ENCODE peak calls at places on chromosomes 5 and 9, in five cellular contexts. One of them, this sample, is unnamed. For H3K36me3, the result is how much of the 10 kb centered on the place peaks cover.

GRCh38 chr5:146533260-146533857 is 17.4 kb upstream of the GPR151 start:
- DNase-seq in BJ: no peak
- DNase-seq in uterus: peak
- DNase-seq in neuronal stem cell: peak
- DNase-seq in astrocyte: peak
- DNase-seq in this sample: peak

GRCh38 chr5:107875834-107876233 is 205.1 kb upstream of the EFNA5 start:
- DNase-seq in uterus: peak
- DNase-seq in astrocyte: peak
- DNase-seq in BJ: no peak
- DNase-seq in neuronal stem cell: no peak
- DNase-seq in this sample: no peak

GRCh38 chr5:166338801-166339200 is 1952.6 kb upstream of the WWC1 start:
- DNase-seq in neuronal stem cell: no peak
- DNase-seq in astrocyte: peak
- DNase-seq in uterus: no peak
- DNase-seq in BJ: no peak
- DNase-seq in this sample: no peak

GRCh38 chr5:169458269-169458668 is 125.3 kb upstream of the SPDL1 start:
- DNase-seq in neuronal stem cell: no peak
- DNase-seq in astrocyte: no peak
- DNase-seq in BJ: no peak
- DNase-seq in uterus: no peak
- DNase-seq in this sample: no peak

GRCh38 chr5:31291323-31291854 is 97.9 kb downstream of the CDH6 start:
- DNase-seq in neuronal stem cell: no peak
- DNase-seq in uterus: no peak
- DNase-seq in BJ: no peak
- DNase-seq in astrocyte: no peak
- DNase-seq in this sample: no peak

GRCh38 chr9:127644428-127644827 is 32.4 kb downstream of the STXBP1 start:
- DNase-seq in uterus: no peak
- DNase-seq in BJ: no peak
- DNase-seq in astrocyte: no peak
- DNase-seq in neuronal stem cell: no peak
- DNase-seq in this sample: no peak

GRCh38 chr9:133991964-133992779 is at the start of gene VAV2:
- DNase-seq in BJ: no peak
- DNase-seq in neuronal stem cell: peak
- DNase-seq in uterus: peak
- DNase-seq in astrocyte: no peak
- DNase-seq in this sample: peak

GRCh38 chr9:86406366-86406765 is 52.2 kb upstream of the TUT7 start:
- DNase-seq in astrocyte: peak
- DNase-seq in uterus: peak
- DNase-seq in BJ: peak
- DNase-seq in neuronal stem cell: no peak
- DNase-seq in this sample: no peak

GRCh38 chr5:62386824-62387223 is 16.9 kb downstream of the DIMT1 start:
- DNase-seq in neuronal stem cell: no peak
- DNase-seq in BJ: no peak
- DNase-seq in uterus: no peak
- DNase-seq in astrocyte: no peak
- DNase-seq in this sample: no peak

GRCh38 chr5:141839015-141839513 is 39.1 kb downstream of the PCDH1 start:
- DNase-seq in astrocyte: peak
- DNase-seq in neuronal stem cell: no peak
- DNase-seq in uterus: no peak
- DNase-seq in BJ: no peak
- DNase-seq in this sample: peak

DNA sequence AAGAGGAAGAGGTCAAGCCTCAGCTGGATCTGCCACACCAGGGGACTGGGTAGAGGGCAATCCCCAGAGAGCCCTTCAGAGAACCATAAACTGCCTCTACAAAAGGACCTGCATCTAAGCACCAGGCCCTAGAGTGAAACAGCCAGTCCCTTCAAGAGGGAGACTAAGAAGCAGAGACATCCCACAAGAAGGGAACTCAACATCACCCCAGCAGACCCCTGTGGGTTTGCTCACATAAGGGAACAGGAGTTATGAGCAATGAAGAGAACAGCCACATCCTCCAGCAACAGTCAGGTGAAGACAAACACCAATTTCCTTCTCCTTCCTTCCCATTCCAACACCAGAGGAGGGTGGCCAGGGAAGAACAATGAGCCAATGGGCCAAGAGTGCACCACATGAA is 48.9 kb downstream of the TNFSF15 start:
- DNase-seq in BJ: no peak
- DNase-seq in uterus: no peak
- DNase-seq in neuronal stem cell: no peak
- DNase-seq in astrocyte: no peak
- DNase-seq in this sample: no peak
- H3K36me3 ChIP-seq in BJ: under half
- H3K36me3 ChIP-seq in uterus: under half
- H3K36me3 ChIP-seq in neuronal stem cell: under half
- H3K36me3 ChIP-seq in astrocyte: under half
- H3K36me3 ChIP-seq in this sample: under half

GRCh38 chr5:23721336-23721735 is 213.9 kb downstream of the PRDM9 start:
- DNase-seq in uterus: no peak
- DNase-seq in astrocyte: no peak
- DNase-seq in neuronal stem cell: no peak
- DNase-seq in BJ: no peak
- DNase-seq in this sample: no peak

DNA sequence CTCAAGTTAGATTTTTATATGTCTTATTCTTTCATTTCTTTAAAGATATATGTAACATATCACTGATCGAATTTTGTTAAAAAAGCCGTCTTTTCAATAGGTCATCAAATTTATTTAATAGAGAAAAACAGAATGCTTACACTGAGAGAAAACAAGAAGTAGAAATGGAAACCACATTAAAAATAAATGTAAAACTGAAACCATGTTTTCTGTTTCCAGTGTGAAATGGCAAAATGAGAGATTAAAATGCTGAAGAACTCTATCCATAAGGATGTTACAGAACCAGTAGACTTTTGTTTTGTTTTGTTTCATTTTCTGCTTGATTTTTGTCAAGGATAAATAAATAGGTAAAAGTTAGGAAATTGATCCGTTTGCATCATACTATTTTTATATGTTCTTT is 210.1 kb downstream of the PRDM9 start:
- DNase-seq in BJ: no peak
- DNase-seq in uterus: no peak
- DNase-seq in astrocyte: no peak
- DNase-seq in neuronal stem cell: no peak
- DNase-seq in this sample: no peak
- H3K36me3 ChIP-seq in BJ: under half
- H3K36me3 ChIP-seq in uterus: under half
- H3K36me3 ChIP-seq in astrocyte: under half
- H3K36me3 ChIP-seq in neuronal stem cell: under half
- H3K36me3 ChIP-seq in this sample: under half

GRCh38 chr5:57493034-57493433 is 10.4 kb upstream of the ACTBL2 start:
- DNase-seq in neuronal stem cell: no peak
- DNase-seq in BJ: no peak
- DNase-seq in uterus: no peak
- DNase-seq in astrocyte: peak
- DNase-seq in this sample: no peak
- H3K36me3 ChIP-seq in neuronal stem cell: under half
- H3K36me3 ChIP-seq in BJ: under half
- H3K36me3 ChIP-seq in uterus: under half
- H3K36me3 ChIP-seq in astrocyte: under half
- H3K36me3 ChIP-seq in this sample: under half

DNA sequence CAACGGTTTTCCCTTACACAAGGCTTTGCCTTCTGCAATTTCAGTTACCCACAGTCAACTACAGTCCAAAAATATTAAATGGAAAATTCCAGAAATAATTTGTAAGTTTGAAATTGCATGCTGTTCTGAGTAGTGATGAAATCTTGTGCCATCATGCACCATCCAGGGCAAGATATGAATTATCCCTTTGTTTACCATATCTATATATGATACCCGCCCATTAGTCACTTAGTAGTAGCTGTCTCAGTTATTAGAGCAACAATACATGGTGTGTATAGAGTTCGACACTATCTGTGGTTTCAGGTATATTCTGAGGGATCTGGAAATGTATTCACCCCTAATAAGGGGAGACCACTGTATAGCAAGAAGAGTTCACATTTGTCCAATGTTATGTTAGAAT is 29.4 kb downstream of the ERBIN start:
- DNase-seq in neuronal stem cell: no peak
- DNase-seq in astrocyte: no peak
- DNase-seq in uterus: no peak
- DNase-seq in BJ: no peak
- DNase-seq in this sample: no peak
- H3K36me3 ChIP-seq in neuronal stem cell: under half
- H3K36me3 ChIP-seq in astrocyte: under half
- H3K36me3 ChIP-seq in uterus: under half
- H3K36me3 ChIP-seq in BJ: under half
- H3K36me3 ChIP-seq in this sample: under half

GRCh38 chr9:1120500-1120899 is 70.3 kb downstream of the DMRT2 start:
- DNase-seq in uterus: no peak
- DNase-seq in neuronal stem cell: no peak
- DNase-seq in BJ: no peak
- DNase-seq in astrocyte: no peak
- DNase-seq in this sample: no peak
- H3K36me3 ChIP-seq in uterus: under half
- H3K36me3 ChIP-seq in neuronal stem cell: under half
- H3K36me3 ChIP-seq in BJ: under half
- H3K36me3 ChIP-seq in astrocyte: under half
- H3K36me3 ChIP-seq in this sample: under half

DNA sequence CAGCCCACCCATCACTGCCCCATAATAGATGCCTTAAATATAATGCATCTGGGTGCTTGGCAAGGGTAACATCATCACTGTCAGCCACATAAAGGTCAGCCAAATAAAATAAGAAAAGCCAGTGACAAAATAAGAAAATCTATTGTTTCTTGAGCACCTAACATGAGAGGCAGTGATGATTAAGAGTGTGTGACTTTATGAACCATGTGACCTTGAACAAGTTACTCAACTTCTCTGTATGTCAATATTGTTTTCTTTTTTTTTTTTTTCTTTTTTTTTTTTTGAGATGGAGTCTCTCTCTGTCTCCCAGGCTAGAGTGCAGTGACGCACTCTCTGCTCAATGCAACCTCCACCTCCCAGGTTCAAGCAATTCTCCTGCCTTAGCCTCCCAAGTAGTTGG is 98.7 kb downstream of the CDK5RAP2 start:
- DNase-seq in BJ: no peak
- DNase-seq in neuronal stem cell: no peak
- DNase-seq in astrocyte: no peak
- DNase-seq in uterus: no peak
- DNase-seq in this sample: no peak
- H3K36me3 ChIP-seq in BJ: under half
- H3K36me3 ChIP-seq in neuronal stem cell: half or more
- H3K36me3 ChIP-seq in astrocyte: under half
- H3K36me3 ChIP-seq in uterus: under half
- H3K36me3 ChIP-seq in this sample: under half

GRCh38 chr9:108877524-108877923 is 15.5 kb downstream of the ACTL7A start:
- DNase-seq in uterus: no peak
- DNase-seq in BJ: no peak
- DNase-seq in astrocyte: no peak
- DNase-seq in neuronal stem cell: no peak
- DNase-seq in this sample: no peak

GRCh38 chr9:108869092-108869725 is 7.1 kb downstream of the ACTL7A start:
- DNase-seq in astrocyte: peak
- DNase-seq in uterus: no peak
- DNase-seq in BJ: no peak
- DNase-seq in neuronal stem cell: no peak
- DNase-seq in this sample: no peak

GRCh38 chr9:108876425-108876824 is 14.4 kb downstream of the ACTL7A start:
- DNase-seq in uterus: no peak
- DNase-seq in BJ: no peak
- DNase-seq in astrocyte: no peak
- DNase-seq in neuronal stem cell: no peak
- DNase-seq in this sample: no peak

GRCh38 chr9:108874058-108874788 is 12.2 kb downstream of the ACTL7A start:
- DNase-seq in uterus: no peak
- DNase-seq in neuronal stem cell: no peak
- DNase-seq in BJ: no peak
- DNase-seq in astrocyte: no peak
- DNase-seq in this sample: no peak
- H3K36me3 ChIP-seq in uterus: under half
- H3K36me3 ChIP-seq in neuronal stem cell: half or more
- H3K36me3 ChIP-seq in BJ: under half
- H3K36me3 ChIP-seq in astrocyte: under half
- H3K36me3 ChIP-seq in this sample: half or more

GRCh38 chr9:130860458-130861316 is 25.6 kb downstream of the ABL1 start:
- DNase-seq in BJ: peak
- DNase-seq in neuronal stem cell: no peak
- DNase-seq in astrocyte: peak
- DNase-seq in uterus: peak
- DNase-seq in this sample: peak
- H3K36me3 ChIP-seq in BJ: under half
- H3K36me3 ChIP-seq in neuronal stem cell: half or more
- H3K36me3 ChIP-seq in astrocyte: under half
- H3K36me3 ChIP-seq in uterus: under half
- H3K36me3 ChIP-seq in this sample: under half

This sample was measured in heart left ventricle.